ENCODE peak calls at places on chromosomes 12 and 14, in four cellular contexts. J is BE2C, D is AG04449, N is fibroblast of villous mesenchyme. S is an unnamed sample.
A peak's percentile ranks its signal among the peaks of the same experiment; 100 is the strongest.

GRCh38 chr14:103597623-103598372 is 31.2 kb upstream of the KLC1 start:
- DNase-seq in N (peak; percentile 82), J (peak; percentile 57), D (no peak), S (no peak)

GRCh38 chr12:19624401-19624930 is 185.2 kb downstream of the AEBP2 start:
- DNase-seq in D (no peak), J (no peak), N (peak; percentile 64), S (no peak)

GRCh38 chr14:103337794-103338193 is 3.8 kb downstream of the EIF5 start:
- DNase-seq in J (no peak), D (no peak), N (no peak), S (no peak)

GRCh38 chr12:46944771-46945170 is 119.0 kb upstream of the SLC38A4 start:
- DNase-seq in N (peak; percentile 55), D (no peak), J (no peak), S (no peak)

GRCh38 chr12:18556081-18556645 is 181.6 kb downstream of the PLCZ1 start:
- DNase-seq in N (no peak), J (no peak), D (no peak), S (no peak)

GRCh38 chr12:13422291-13422690 is 225.8 kb downstream of the EMP1 start:
- DNase-seq in N (no peak), D (no peak), J (no peak), S (no peak)

GRCh38 chr14:18688346-18688745 is 87.4 kb downstream of the OR11H12 start:
- DNase-seq in J (no peak), N (no peak), D (no peak), S (no peak)

GRCh38 chr12:124898200-124898950 is 16.1 kb downstream of the UBC start:
- DNase-seq in J (peak; percentile 67), N (no peak), D (no peak), S (peak; percentile 40)

GRCh38 chr12:122200541-122201175 is 2.9 kb upstream of the B3GNT4 start:
- DNase-seq in D (no peak), N (no peak), J (peak; percentile 61), S (no peak)

GRCh38 chr14:69316449-69317391 is 56.8 kb downstream of the GALNT16 start:
- DNase-seq in N (peak; percentile 86), J (no peak), D (peak; percentile 95), S (peak; percentile 7)

GRCh38 chr12:117118838-117119591 is 19.8 kb upstream of the TESC start:
- DNase-seq in D (no peak), J (no peak), N (no peak), S (no peak)

GRCh38 chr12:84046869-84047268 is 865.7 kb downstream of the SLC6A15 start:
- DNase-seq in J (no peak), N (no peak), D (no peak), S (no peak)

GRCh38 chr12:91777268-91777997 is 368.2 kb downstream of the BTG1 start:
- DNase-seq in D (no peak), J (no peak), N (peak; percentile 19), S (no peak)

GRCh38 chr14:26794731-26795130 is 196.9 kb upstream of the NOVA1 start:
- DNase-seq in J (no peak), D (no peak), N (no peak), S (no peak)

GRCh38 chr12:84922721-84923120 is 10.1 kb upstream of the SLC6A15 start:
- DNase-seq in J (no peak), D (no peak), N (peak; percentile 5), S (no peak)

GRCh38 chr14:98633380-98633779 is 638.6 kb downstream of the BCL11B start:
- DNase-seq in N (no peak), D (no peak), J (peak; percentile 7), S (no peak)

GRCh38 chr12:122079038-122079531 is 529 bp downstream of the MLXIP start:
- DNase-seq in J (no peak), N (peak; percentile 37), D (no peak), S (peak; percentile 39)

GRCh38 chr12:106760184-106760531 is 14.3 kb upstream of the RIC8B start:
- DNase-seq in J (no peak), D (no peak), N (no peak), S (no peak)

GRCh38 chr12:11768233-11768965 is 118.9 kb downstream of the ETV6 start:
- DNase-seq in D (no peak), N (no peak), J (no peak), S (no peak)

GRCh38 chr12:57657744-57658143 is 24.7 kb upstream of the B4GALNT1 start:
- DNase-seq in D (no peak), N (peak; percentile 10), J (no peak), S (no peak)

GRCh38 chr12:123077298-123078113 is 73.4 kb downstream of the PITPNM2 start:
- DNase-seq in N (no peak), J (no peak), D (no peak), S (no peak)

GRCh38 chr12:20189767-20190166 is 178.6 kb upstream of the PDE3A start:
- DNase-seq in D (no peak), N (no peak), J (no peak), S (no peak)

GRCh38 chr12:54167500-54167896 is 21.3 kb downstream of the SMUG1 start:
- DNase-seq in J (no peak), D (no peak), N (no peak), S (no peak)

GRCh38 chr12:19299765-19300164 is 139.5 kb upstream of the AEBP2 start:
- DNase-seq in N (peak; percentile 43), J (no peak), D (no peak), S (no peak)

GRCh38 chr14:75476274-75476995 is 45.8 kb upstream of the BATF start:
- DNase-seq in N (peak; percentile 74), J (no peak), D (no peak), S (no peak)

GRCh38 chr14:56585461-56586084 is 6.0 kb downstream of the TMEM260 start:
- DNase-seq in N (no peak), D (no peak), J (no peak), S (no peak)

GRCh38 chr12:16189849-16190248 is 87.6 kb downstream of the SLC15A5 start:
- DNase-seq in J (no peak), N (peak; percentile 46), D (no peak), S (peak; percentile 7)

GRCh38 chr12:63228853-63229252 is 77.9 kb upstream of the AVPR1A start:
- DNase-seq in N (no peak), J (no peak), D (no peak), S (no peak)

GRCh38 chr12:7042847-7043246 is 17.7 kb upstream of the C1S start:
- DNase-seq in N (peak; percentile 57), J (no peak), D (no peak), S (peak; percentile 43)

GRCh38 chr12:108253540-108253939 is 85.6 kb downstream of the CMKLR1 start:
- DNase-seq in N (no peak), D (no peak), J (no peak), S (no peak)

GRCh38 chr12:93773122-93773871 is 96.1 kb downstream of the CRADD start:
- DNase-seq in D (no peak), J (peak; percentile 53), N (peak; percentile 76), S (no peak)

GRCh38 chr12:65823481-65824313 is 586 bp upstream of the HMGA2 start:
- DNase-seq in N (peak; percentile 71), D (no peak), J (peak; percentile 10), S (peak; percentile 60)

GRCh38 chr12:13343380-13343779 is 146.9 kb downstream of the EMP1 start:
- DNase-seq in N (no peak), J (no peak), D (no peak), S (no peak)

GRCh38 chr14:68079941-68080697 is 260.5 kb downstream of the RAD51B start:
- DNase-seq in D (no peak), N (peak; percentile 50), J (no peak), S (peak; percentile 28)

GRCh38 chr14:68076451-68076850 is 256.9 kb downstream of the RAD51B start:
- DNase-seq in D (no peak), J (no peak), N (peak; percentile 9), S (no peak)

GRCh38 chr14:68075382-68076029 is 255.9 kb downstream of the RAD51B start:
- DNase-seq in N (no peak), D (no peak), J (no peak), S (no peak)

GRCh38 chr14:68074765-68075381 is 255.3 kb downstream of the RAD51B start:
- DNase-seq in N (peak; percentile 5), J (no peak), D (no peak), S (no peak)
- TF ChIP-seq CTCF in N (no peak), J (no peak), D (no peak), S (no peak)

DNA sequence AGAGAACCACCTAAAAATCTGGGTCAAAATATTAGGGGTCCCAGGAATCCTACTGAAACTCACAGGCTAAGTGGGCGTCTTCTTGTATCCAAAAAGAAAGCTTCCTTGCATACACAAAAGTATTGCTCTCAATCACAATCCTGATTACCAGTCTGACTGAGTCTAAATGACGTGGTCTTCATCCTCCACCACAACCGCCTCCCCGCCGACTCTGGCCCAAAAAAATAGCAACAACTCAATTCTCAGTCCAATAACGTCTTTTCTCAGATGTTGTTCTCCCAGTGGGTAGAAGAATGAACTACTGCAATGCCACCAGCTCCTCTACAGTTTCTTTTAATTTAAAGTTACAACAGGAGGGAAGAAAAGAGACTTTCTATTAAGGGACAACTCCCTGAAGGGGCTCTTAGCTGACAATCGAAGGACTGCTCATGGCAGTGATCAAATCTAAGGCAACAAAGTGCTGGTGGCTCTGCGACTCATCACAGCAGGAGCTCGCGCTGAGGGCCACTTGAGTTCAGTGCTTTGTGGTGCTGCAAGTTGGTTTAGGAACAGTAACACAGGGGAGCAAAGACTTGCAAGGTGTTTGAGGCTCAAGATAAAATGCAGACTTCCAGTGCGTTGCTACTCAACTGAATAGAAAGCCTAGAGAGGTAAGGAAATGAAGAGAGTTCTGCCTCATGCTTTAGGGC is 394.1 kb downstream of the BCAT1 start:
- DNase-seq in D (no peak), J (no peak), N (no peak), S (no peak)
- H3K4me3 ChIP-seq in D (no peak overlapping the region), J (no peak overlapping the region), N (no peak overlapping the region), S (no peak overlapping the region)

GRCh38 chr12:49298160-49298559 is 3.2 kb downstream of the PRPH start:
- DNase-seq in J (peak; percentile 46), N (no peak), D (no peak), S (no peak)
- TF ChIP-seq CTCF in J (peak; percentile 34), N (no peak), D (no peak), S (peak; percentile 6)

GRCh38 chr12:41439134-41439533 is 251.0 kb downstream of the PDZRN4 start:
- DNase-seq in D (no peak), J (no peak), N (no peak), S (no peak)
- H3K4me3 ChIP-seq in D (no peak overlapping the region), J (no peak overlapping the region), N (no peak overlapping the region), S (no peak overlapping the region)

GRCh38 chr12:29644536-29645162 is 139.1 kb downstream of the TMTC1 start:
- DNase-seq in J (no peak), D (no peak), N (no peak), S (no peak)

GRCh38 chr12:29639893-29640495 is 142.5 kb upstream of the OVCH1 start:
- DNase-seq in D (no peak), N (peak; percentile 9), J (no peak), S (no peak)

GRCh38 chr12:29638528-29638927 is 141.0 kb upstream of the OVCH1 start:
- DNase-seq in N (no peak), J (no peak), D (no peak), S (no peak)

GRCh38 chr12:29640589-29641345 is 143.0 kb downstream of the TMTC1 start:
- DNase-seq in N (peak; percentile 85), D (no peak), J (peak; percentile 60), S (no peak)
- TF ChIP-seq CTCF in N (peak; percentile 22), D (no peak), J (peak; percentile 17), S (no peak)